ENCODE peak calls at places on chromosomes 12 and 14, in seven cellular contexts. G is ovary, Z is NT2/D1, O is adrenal gland, C is astrocyte, V is BJ, J is body of pancreas. S is an unnamed sample.
A peak's percentile ranks its signal among the peaks of the same experiment; 100 is the strongest.

GRCh38 chr12:96061864-96062453 is 26.6 kb upstream of the LTA4H start:
- DNase-seq in J (peak; percentile 85), V (peak; percentile 28), Z (peak; percentile 80), G (peak; percentile 41), C (peak; percentile 64), O (peak; percentile 89), S (peak; percentile 73)

GRCh38 chr12:132393245-132393795 is 63.9 kb upstream of the GALNT9 start:
- DNase-seq in O (peak; percentile 34), Z (no peak), C (no peak), J (no peak), G (no peak), V (no peak), S (no peak)

GRCh38 chr12:56634837-56635538 is 4.9 kb upstream of the BAZ2A start:
- DNase-seq in G (peak; percentile 79), J (peak; percentile 79), O (peak; percentile 83), Z (peak; percentile 68), C (peak; percentile 74), V (peak; percentile 46), S (peak; percentile 77)

GRCh38 chr12:85657251-85657650 is 179.0 kb downstream of the RASSF9 start:
- DNase-seq in J (no peak), G (no peak), Z (no peak), C (no peak), O (no peak), V (no peak), S (no peak)

GRCh38 chr12:92898755-92899154 is 30.3 kb downstream of the EEA1 start:
- DNase-seq in V (no peak), J (no peak), Z (no peak), O (no peak), G (no peak), C (peak; percentile 39), S (no peak)

GRCh38 chr14:36583242-36584166 is 1.1 kb upstream of the NKX2-8 start:
- DNase-seq in C (no peak), Z (no peak), J (no peak), G (no peak), O (no peak), V (no peak), S (no peak)

GRCh38 chr14:93970967-93971634 is 5.3 kb downstream of the ASB2 start:
- DNase-seq in O (no peak), Z (no peak), V (no peak), C (no peak), G (no peak), J (no peak), S (no peak)

GRCh38 chr12:104653730-104654328 is 197.1 kb downstream of the CHST11 start:
- DNase-seq in J (no peak), V (no peak), C (no peak), O (no peak), G (no peak), Z (peak; percentile 39), S (no peak)

GRCh38 chr14:89374908-89375307 is 42.1 kb downstream of the FOXN3 start:
- DNase-seq in Z (no peak), G (no peak), J (no peak), C (no peak), O (no peak), V (no peak), S (no peak)

GRCh38 chr14:40093800-40094199 is 661.6 kb upstream of the FBXO33 start:
- DNase-seq in J (no peak), V (no peak), G (no peak), Z (no peak), C (peak; percentile 2), O (no peak), S (no peak)

GRCh38 chr12:77049767-77050353 is 15.5 kb downstream of the E2F7 start:
- DNase-seq in Z (peak; percentile 36), G (no peak), O (no peak), C (peak; percentile 52), J (peak; percentile 12), V (peak; percentile 12), S (no peak)

GRCh38 chr12:87509233-87509820 is 519.9 kb downstream of the C12orf50 start:
- DNase-seq in J (no peak), C (peak; percentile 73), O (no peak), G (no peak), Z (no peak), V (no peak), S (no peak)

GRCh38 chr12:843609-844008 is 91.2 kb downstream of the WNK1 start:
- DNase-seq in C (peak; percentile 4), Z (no peak), G (no peak), V (no peak), J (no peak), O (no peak), S (no peak)

GRCh38 chr12:46005151-46005797 is 14.9 kb upstream of the SCAF11 start:
- DNase-seq in G (no peak), J (no peak), Z (no peak), O (no peak), C (no peak), V (no peak), S (no peak)

GRCh38 chr12:91717804-91718203 is 427.8 kb downstream of the BTG1 start:
- DNase-seq in J (no peak), Z (no peak), O (no peak), G (no peak), V (no peak), C (no peak), S (no peak)

GRCh38 chr12:42407306-42407705 is 81.3 kb downstream of the PPHLN1 start:
- DNase-seq in Z (no peak), C (peak; percentile 7), G (no peak), J (no peak), O (no peak), V (no peak), S (no peak)

GRCh38 chr14:94680498-94681288 is 68.5 kb downstream of the SERPINA3 start:
- DNase-seq in Z (no peak), O (no peak), V (no peak), J (no peak), G (no peak), C (no peak), S (no peak)

GRCh38 chr12:26636710-26637328 is 196.2 kb downstream of the ITPR2 start:
- DNase-seq in V (no peak), J (no peak), G (no peak), C (peak; percentile 81), Z (no peak), O (no peak), S (no peak)

DNA sequence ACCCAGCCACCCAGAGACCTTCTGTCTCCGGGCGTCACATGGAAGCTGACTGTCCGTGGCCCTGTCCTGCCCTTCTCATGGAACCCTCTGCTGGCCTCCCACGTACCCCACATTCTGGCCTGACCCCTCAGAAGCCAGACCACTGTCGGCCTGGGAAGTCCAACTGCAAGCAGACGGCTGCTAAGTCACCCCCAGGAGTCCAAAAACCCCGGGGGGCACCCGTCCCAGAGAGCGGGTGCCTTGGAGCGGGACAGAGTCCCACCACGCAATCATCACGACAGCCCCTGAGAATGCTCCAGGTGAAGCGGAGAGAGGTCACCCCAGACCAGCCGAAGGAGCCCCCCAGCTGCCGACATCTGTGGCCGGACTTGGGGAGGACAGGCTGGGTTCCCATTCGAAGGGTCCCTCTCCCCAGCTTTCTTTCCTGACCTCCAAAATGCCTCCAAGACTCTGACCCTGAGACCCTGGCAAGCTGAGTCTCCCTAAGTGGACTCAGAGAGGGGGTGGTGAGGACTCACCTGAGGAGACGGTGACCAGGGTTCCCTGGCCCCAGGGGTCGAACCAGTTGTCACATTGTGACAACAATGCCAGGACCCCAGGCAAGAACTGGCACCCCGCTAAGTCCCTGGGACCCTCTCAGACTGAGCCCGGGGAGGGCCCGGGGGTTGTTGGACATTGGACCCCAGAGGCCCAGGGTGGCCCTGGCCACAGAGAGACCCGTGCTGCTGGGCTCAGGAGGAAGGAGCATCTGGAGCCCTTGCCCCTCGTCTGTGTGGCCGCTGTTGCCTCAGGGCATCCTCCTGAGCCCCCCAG is 337.1 kb downstream of the TMEM121 start:
- DNase-seq in Z (no peak), J (no peak), G (peak; percentile 3), O (no peak), V (no peak), C (no peak), S (no peak)
- H3K4me3 ChIP-seq in Z (no peak overlapping the region), J (no peak overlapping the region), G (no peak overlapping the region), O (no peak overlapping the region), V (no peak overlapping the region), C (no peak overlapping the region), S (no peak overlapping the region)

DNA sequence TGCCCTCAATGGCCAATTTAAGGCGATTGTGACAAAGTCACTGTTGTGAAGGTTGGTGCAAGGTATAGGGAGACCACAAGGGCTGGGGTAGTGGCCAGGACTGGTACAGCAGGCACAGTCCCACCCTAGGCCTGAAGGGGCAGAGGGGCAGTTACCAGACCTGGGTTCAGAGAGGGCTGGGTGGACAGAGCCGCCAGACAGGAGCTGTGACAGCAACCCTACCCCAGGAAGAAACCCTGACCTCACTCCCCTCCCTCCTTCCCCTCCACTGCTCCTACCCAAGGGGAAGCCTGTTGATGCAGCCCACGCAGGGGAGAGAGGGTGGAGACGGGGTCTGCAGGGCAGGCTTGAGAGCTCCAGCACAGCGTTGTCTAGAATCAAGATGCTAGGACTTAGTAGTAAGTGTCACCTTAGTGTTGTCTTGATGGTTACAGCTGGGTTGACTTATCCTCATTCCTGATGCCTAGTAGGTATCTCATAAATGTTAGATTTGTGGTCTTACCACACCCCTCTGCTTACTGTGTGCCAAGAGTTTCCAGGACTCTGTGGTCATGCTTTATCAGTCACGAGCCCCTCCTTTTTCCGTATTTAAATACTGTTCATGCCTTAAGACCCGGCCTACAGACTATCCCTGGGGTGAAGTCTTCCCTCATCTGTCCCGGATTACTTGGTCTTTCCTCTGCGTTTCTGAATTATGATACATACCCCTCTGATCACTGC is 14.4 kb downstream of the EML1 start:
- DNase-seq in J (no peak), O (no peak), G (no peak), V (no peak), Z (no peak), C (peak; percentile 63), S (no peak)
- H3K27me3 ChIP-seq in J (no peaks in the 10 kb centered on the region), O (no peaks in the 10 kb centered on the region), G (no peaks in the 10 kb centered on the region), V (peaks cover 9% of the 10 kb centered on the region), Z (no peaks in the 10 kb centered on the region), C (no peaks in the 10 kb centered on the region), S (no peaks in the 10 kb centered on the region)

DNA sequence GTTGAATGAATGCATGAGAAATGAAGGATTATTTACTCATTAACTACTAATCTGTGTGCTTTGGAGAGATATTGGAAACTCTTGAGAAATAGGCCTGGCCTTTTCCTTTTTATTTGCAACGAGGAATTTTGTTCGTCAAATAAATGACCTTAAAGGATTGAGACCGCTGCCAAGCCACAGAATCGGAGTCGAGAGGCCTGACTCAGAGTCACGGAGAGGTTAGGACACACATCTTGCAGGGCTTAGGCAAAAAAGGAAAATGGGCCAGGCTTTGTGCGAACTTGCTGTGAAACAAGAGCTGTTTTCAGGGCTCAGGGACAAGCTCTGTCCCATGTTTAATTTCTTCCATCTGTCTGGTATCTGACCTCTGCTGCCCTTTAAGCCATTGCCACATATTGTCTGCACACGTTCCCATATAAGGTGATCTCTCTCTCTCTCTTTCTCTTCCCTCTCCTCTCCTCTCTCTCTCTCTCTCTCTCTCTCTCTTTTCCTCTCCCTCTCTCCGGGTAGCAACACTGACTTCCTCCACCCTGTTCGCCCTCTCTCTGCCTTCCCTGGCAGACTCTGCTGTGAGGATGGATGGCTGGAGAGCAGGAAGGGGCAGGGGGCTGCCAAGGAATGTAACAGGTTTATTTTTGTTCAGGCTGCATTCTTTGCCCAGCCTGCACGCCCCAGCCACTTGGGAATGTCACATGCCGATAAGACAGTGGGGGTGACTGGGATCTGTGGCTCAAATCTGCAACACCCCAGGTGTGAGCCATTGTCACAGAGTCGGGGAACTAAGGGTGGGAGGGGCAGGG is 14.9 kb upstream of the IFT81 start:
- DNase-seq in G (peak; percentile 89), J (peak; percentile 57), C (peak; percentile 100), O (peak; percentile 93), V (peak; percentile 100), Z (no peak), S (peak; percentile 88)
- H3K4me3 ChIP-seq in G (no peak overlapping the region), J (no peak overlapping the region), C (peak overlapping the region; percentile 12), O (no peak overlapping the region), V (no peak overlapping the region), Z (no peak overlapping the region), S (peak overlapping the region; percentile 49)

GRCh38 chr12:50129297-50129696 is 17.3 kb downstream of the COX14 start:
- DNase-seq in Z (no peak), J (no peak), V (no peak), O (no peak), G (no peak), C (no peak), S (no peak)
- H3K27me3 ChIP-seq in Z (no peaks in the 10 kb centered on the region), J (no peaks in the 10 kb centered on the region), V (no peaks in the 10 kb centered on the region), O (no peaks in the 10 kb centered on the region), G (no peaks in the 10 kb centered on the region), C (no peaks in the 10 kb centered on the region), S (no peaks in the 10 kb centered on the region)